ENCODE peak calls at places on chromosomes 6 and 20, in four cellular contexts. X, O, J and N are unnamed samples.

GRCh38 chr20:54980321-54980960 is 505.0 kb downstream of the DOK5 start:
- DNase-seq in X (no peak), O (peak; percentile 28), J (no peak), N (no peak)

GRCh38 chr6:118781897-118782296 is 112.1 kb upstream of the ASF1A start:
- DNase-seq in X (no peak), O (no peak), J (no peak), N (no peak)

GRCh38 chr20:46709459-46710148 is at the start of gene SLC2A10:
- DNase-seq in X (peak; percentile 57), O (peak; percentile 71), J (peak; percentile 47), N (no peak)

GRCh38 chr6:147463651-147464050 is 44.8 kb upstream of the SAMD5 start:
- DNase-seq in X (no peak), O (no peak), J (no peak), N (no peak)

GRCh38 chr20:62286493-62287064 is 16.2 kb upstream of the ADRM1 start:
- DNase-seq in X (no peak), O (no peak), J (no peak), N (no peak)

GRCh38 chr6:70277480-70277879 is 25.4 kb downstream of the COL9A1 start:
- DNase-seq in X (no peak), O (no peak), J (no peak), N (no peak)

GRCh38 chr6:166636191-166636938 is 9.3 kb upstream of the RPS6KA2 start:
- DNase-seq in X (no peak), O (no peak), J (no peak), N (no peak)

GRCh38 chr6:135438907-135439535 is 58.5 kb downstream of the AHI1 start:
- DNase-seq in X (no peak), O (peak; percentile 27), J (peak; percentile 33), N (no peak)

GRCh38 chr6:53724501-53724900 is 58.9 kb upstream of the KLHL31 start:
- DNase-seq in X (no peak), O (no peak), J (no peak), N (no peak)

GRCh38 chr20:4488407-4489339 is 233.0 kb upstream of the PRND start:
- DNase-seq in X (no peak), O (no peak), J (no peak), N (no peak)

GRCh38 chr6:10413850-10414765 is 766 bp downstream of the TFAP2A start:
- DNase-seq in X (no peak), O (no peak), J (no peak), N (no peak)

GRCh38 chr6:109456283-109456583 is 661 bp upstream of the MICAL1 start:
- DNase-seq in X (peak; percentile 75), O (no peak), J (no peak), N (no peak)

GRCh38 chr6:53410508-53411258 is 61.9 kb upstream of the ELOVL5 start:
- DNase-seq in X (peak; percentile 79), O (peak; percentile 37), J (peak; percentile 71), N (peak; percentile 44)

GRCh38 chr6:85461806-85462185 is 11.9 kb downstream of the NT5E start:
- DNase-seq in X (no peak), O (no peak), J (no peak), N (no peak)
- H3K4me1 ChIP-seq in X (peaks cover 23% of the 10 kb centered on the region), O (no peaks in the 10 kb centered on the region), J (no peaks in the 10 kb centered on the region), N (no peaks in the 10 kb centered on the region)

GRCh38 chr6:36340671-36341454 is 4.2 kb upstream of the BNIP5 start:
- DNase-seq in X (peak; percentile 91), O (peak; percentile 78), J (peak; percentile 87), N (peak; percentile 42)
- H3K4me3 ChIP-seq in X (peak overlapping the region; percentile 25), O (no peak overlapping the region), J (peak overlapping the region; percentile 15), N (no peak overlapping the region)

GRCh38 chr6:33632603-33633039 is 11.5 kb downstream of the ITPR3 start:
- DNase-seq in X (peak; percentile 84), O (peak; percentile 63), J (peak; percentile 82), N (no peak)
- H3K27ac ChIP-seq in X (peak overlapping the region; percentile 92), O (no peak overlapping the region), J (no peak overlapping the region), N (no peak overlapping the region)

GRCh38 chr6:138862491-138862890 is 66.6 kb downstream of the ECT2L start:
- DNase-seq in X (no peak), O (no peak), J (no peak), N (no peak)
- H3K4me1 ChIP-seq in X (no peaks in the 10 kb centered on the region), O (peaks cover 7% of the 10 kb centered on the region), J (no peaks in the 10 kb centered on the region), N (no peaks in the 10 kb centered on the region)

DNA sequence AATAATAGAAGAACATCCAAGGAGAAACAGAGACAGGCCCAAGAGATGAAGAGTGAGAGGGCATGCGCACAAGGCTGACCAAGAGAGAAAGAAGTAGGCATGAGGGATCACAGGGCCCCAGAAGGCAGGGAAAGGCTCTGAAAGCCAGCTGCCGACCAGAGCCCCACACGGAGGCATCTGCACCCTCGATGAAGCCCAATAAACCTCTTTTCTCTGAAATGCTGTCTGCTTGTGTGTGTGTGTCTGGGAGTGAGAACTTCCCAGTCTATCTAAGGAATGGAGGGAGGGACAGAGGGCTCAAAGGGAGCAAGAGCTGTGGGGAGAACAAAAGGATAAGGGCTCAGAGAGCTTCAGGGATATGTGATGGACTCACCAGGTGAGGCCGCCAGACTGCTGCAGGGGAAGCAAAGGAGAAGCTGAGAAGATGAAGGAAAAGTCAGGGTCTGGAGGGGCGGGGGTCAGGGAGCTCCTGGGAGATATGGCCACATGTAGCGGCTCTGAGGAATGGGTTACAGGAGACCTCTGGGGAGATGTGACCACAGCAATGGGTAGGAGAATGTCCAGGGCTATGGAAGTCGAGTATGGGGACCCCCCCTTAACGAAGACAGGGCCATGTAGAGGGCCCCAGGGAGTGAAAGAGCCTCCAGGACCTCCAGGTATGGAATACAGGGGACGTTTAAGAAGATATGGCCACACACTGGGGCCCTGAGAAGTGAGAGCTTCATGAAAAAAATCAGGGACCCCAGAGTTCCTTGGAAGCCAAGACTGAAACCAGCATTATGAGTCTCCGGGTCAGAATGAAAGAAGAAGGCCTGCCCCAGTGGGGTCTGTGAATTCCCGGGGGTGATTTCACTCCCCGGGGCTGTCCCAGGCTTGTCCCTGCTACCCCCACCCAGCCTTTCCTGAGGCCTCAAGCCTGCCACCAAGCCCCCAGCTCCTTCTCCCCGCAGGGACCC is 981 bp upstream of the TNF start:
- DNase-seq in X (no peak), O (no peak), J (no peak), N (no peak)
- H3K4me3 ChIP-seq in X (no peak overlapping the region), O (no peak overlapping the region), J (no peak overlapping the region), N (peak overlapping the region; percentile 91)

GRCh38 chr6:30077218-30077617 is 1.6 kb upstream of the RNF39 start:
- DNase-seq in X (no peak), O (no peak), J (no peak), N (no peak)
- H3K27ac ChIP-seq in X (no peak overlapping the region), O (no peak overlapping the region), J (no peak overlapping the region), N (no peak overlapping the region)

GRCh38 chr20:61114776-61115175 is 137.3 kb upstream of the CDH4 start:
- DNase-seq in X (no peak), O (no peak), J (no peak), N (no peak)
- H3K4me1 ChIP-seq in X (no peaks in the 10 kb centered on the region), O (peaks cover 12% of the 10 kb centered on the region), J (no peaks in the 10 kb centered on the region), N (no peaks in the 10 kb centered on the region)

DNA sequence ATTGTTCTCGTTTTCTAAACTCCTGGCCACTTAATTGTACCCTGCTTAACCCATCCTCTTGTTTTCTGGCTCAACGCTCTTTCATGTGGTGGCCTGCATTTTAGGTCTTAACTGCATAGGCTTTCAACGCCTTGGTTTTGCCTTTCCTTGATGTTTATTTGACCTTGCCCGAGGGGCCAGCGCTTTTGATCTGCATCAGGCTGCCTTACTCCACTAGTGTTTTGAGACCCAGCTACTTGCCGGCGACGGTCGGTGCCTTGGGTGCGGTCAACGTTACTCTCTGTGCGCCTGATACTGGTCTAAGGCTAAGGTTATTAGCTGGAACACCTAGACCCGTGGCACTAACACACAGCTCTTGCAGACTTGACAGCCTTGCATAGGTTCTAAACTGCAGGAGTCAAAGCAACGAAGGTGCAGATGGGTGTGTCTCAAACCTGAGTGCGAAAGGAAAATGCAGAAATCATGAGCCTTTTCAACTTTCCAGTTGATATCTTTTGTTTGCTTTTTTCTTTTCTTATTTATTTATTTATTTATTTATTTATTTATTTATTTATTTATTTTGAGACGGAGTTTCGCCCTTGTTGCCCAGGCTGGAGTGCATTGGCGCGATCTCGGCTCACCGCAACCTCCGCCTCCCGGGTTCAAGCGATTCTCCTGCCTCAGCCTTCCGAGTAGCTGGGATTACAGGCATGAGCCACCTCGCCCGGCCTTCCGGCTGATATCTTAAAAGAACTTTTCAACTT is 138.8 kb downstream of the HFE start:
- DNase-seq in X (no peak), O (peak; percentile 20), J (no peak), N (no peak)
- H3K4me3 ChIP-seq in X (no peak overlapping the region), O (peak overlapping the region; percentile 49), J (no peak overlapping the region), N (no peak overlapping the region)

DNA sequence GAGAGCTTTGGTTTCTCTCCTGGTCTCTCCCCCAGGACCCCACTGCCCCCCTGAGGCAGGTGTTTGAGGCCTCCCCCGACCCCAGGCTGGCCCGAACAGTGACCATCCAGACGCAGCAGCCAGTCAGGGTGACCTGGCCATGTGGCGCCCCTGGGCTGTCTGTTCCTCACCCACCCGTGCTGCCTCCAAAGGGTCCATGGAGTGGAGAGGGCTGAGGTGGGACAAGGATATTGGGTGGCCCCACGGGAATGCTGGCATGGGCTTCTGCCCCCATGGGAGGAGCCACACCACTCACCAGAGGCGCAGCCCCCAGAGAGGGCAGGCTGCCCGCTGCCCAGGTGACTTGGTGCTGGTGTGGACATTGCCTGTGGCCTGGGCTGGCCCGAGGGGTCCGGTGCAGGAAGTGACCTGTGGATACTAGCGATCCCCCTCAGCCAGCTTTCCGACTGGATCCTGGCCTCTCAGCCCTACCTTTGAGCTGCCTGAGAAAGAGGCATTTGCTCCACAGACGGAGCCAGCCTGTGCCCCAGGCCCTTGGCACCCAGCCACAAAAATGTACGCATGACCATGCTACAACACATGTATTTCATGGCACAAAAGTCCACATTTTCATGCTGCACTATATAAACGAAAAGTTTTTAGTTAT is 50.8 kb downstream of the BCAS4 start:
- DNase-seq in X (no peak), O (no peak), J (no peak), N (no peak)
- H3K27ac ChIP-seq in X (no peak overlapping the region), O (no peak overlapping the region), J (no peak overlapping the region), N (no peak overlapping the region)

DNA sequence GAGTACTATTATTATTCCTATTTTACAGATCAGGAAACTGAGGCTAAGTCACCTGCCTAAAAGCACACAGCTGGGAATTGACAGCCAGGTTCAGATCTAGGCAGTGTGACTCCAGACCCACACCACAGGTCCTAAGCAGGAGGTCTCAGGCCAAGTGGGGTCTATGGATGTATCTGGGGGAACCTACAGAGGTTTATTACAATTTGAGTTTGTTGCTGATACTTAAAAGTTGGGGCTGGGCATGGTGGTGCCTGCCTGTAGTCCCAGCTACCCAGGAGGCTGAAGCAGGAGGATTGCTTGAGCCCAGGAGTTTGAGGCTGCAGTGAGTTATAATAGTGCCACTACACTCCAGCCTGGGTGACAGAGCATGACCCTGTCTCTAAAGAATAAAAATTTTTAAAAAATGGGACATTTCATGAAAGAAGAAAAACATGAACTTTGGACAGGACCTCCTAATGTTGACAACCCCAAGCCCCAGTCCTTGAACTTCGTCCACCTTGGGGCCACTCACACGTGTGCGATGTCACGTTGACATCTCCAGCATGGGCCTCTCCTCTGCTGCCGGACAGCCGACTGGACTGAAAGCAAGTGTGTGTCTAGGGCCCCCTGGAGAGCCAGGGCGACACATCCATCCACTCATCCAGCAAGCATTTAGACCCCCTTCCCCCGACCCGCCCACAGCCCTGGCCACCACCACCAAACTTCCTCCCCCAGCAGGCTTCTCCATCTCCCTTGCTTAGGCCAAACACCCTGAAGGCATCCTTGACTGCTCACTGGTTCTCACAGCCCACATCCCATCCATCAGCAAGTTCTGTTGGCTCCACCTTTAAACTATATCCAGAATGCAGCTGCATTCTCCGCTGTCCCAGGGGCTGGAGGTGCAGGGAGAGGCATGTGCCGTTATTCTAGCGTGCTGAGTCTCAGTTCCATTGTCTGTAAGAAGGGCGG is 40.0 kb downstream of the NOL4L start:
- DNase-seq in X (no peak), O (no peak), J (no peak), N (no peak)
- H3K4me1 ChIP-seq in X (peaks cover 4% of the 10 kb centered on the region), O (peaks cover 12% of the 10 kb centered on the region), J (peaks cover 6% of the 10 kb centered on the region), N (peaks cover 57% of the 10 kb centered on the region)